ENCODE peak calls at places on chromosomes 2 and 18, in nine cellular contexts. L, X, W, Q, F, Z, I, V and O are unnamed samples.
A peak's percentile ranks its signal among the peaks of the same experiment; 100 is the strongest.

GRCh38 chr18:54241483-54241882 is 17.0 kb upstream of the MBD2 start:
- DNase-seq in Q (no peak), W (no peak), I (no peak), X (no peak), F (no peak), Z (no peak), V (no peak), L (no peak), O (peak; percentile 20)

GRCh38 chr18:13447621-13448020 is 229.1 kb downstream of the LDLRAD4 start:
- DNase-seq in L (no peak), V (no peak), X (no peak), F (peak; percentile 55), I (no peak), Z (no peak), W (no peak), Q (no peak), O (no peak)

GRCh38 chr2:201879986-201880385 is 73.6 kb downstream of the CDK15 start:
- DNase-seq in X (no peak), I (no peak), Q (no peak), L (no peak), W (no peak), F (no peak), Z (no peak), V (no peak), O (no peak)

GRCh38 chr18:63119647-63120046 is 199.9 kb downstream of the BCL2 start:
- DNase-seq in X (no peak), W (no peak), I (peak; percentile 25), Z (peak; percentile 6), F (peak; percentile 59), Q (no peak), L (peak; percentile 3), V (no peak), O (no peak)

GRCh38 chr2:14182227-14182946 is 450.1 kb upstream of the LRATD1 start:
- DNase-seq in Z (no peak), V (no peak), L (no peak), F (peak; percentile 10), I (no peak), Q (no peak), X (no peak), W (no peak), O (no peak)

GRCh38 chr2:127630409-127631183 is 15.4 kb upstream of the GPR17 start:
- DNase-seq in I (no peak), Z (no peak), Q (peak; percentile 75), V (no peak), F (no peak), L (no peak), X (no peak), W (no peak), O (peak; percentile 62)

GRCh38 chr2:142165790-142166189 is 35.0 kb upstream of the LRP1B start:
- DNase-seq in L (no peak), I (no peak), V (no peak), Z (peak; percentile 38), Q (no peak), X (no peak), W (no peak), F (peak; percentile 30), O (no peak)

GRCh38 chr2:240926516-240927389 is 20.6 kb downstream of the CROCC2 start:
- DNase-seq in I (peak; percentile 3), X (peak; percentile 69), Z (no peak), L (no peak), V (peak; percentile 25), W (peak; percentile 8), Q (peak; percentile 65), F (peak; percentile 69), O (peak; percentile 81)

GRCh38 chr2:159090514-159091201 is 122.2 kb downstream of the TANC1 start:
- DNase-seq in V (no peak), L (no peak), I (no peak), X (no peak), F (no peak), Z (no peak), Q (no peak), W (no peak), O (no peak)

GRCh38 chr2:96934831-96935545 is 51.4 kb downstream of the FAM178B start:
- DNase-seq in L (no peak), I (no peak), W (no peak), V (no peak), F (no peak), X (no peak), Z (no peak), Q (no peak), O (no peak)

GRCh38 chr2:223235986-223236385 is 184.0 kb downstream of the KCNE4 start:
- DNase-seq in Z (no peak), X (no peak), W (no peak), L (no peak), Q (no peak), V (no peak), I (no peak), F (no peak), O (no peak)

GRCh38 chr2:163662141-163662780 is 73.5 kb downstream of the FIGN start:
- DNase-seq in L (no peak), V (no peak), X (no peak), I (no peak), F (no peak), Q (no peak), Z (no peak), W (no peak), O (no peak)

GRCh38 chr2:97755491-97755890 is 42.1 kb downstream of the ZAP70 start:
- DNase-seq in F (no peak), Q (no peak), L (no peak), Z (no peak), V (no peak), X (no peak), I (no peak), W (no peak), O (no peak)

GRCh38 chr2:133146893-133147292 is 421.4 kb downstream of the NCKAP5 start:
- DNase-seq in I (no peak), F (no peak), W (no peak), V (no peak), X (no peak), Q (no peak), L (no peak), Z (no peak), O (no peak)

GRCh38 chr2:214286011-214286410 is 124.8 kb upstream of the VWC2L start:
- DNase-seq in Z (no peak), X (no peak), Q (no peak), I (no peak), F (no peak), V (no peak), L (no peak), W (no peak), O (no peak)

GRCh38 chr2:20611077-20611843 is 39.6 kb downstream of the HS1BP3 start:
- DNase-seq in L (no peak), I (peak; percentile 73), V (peak; percentile 71), X (peak; percentile 87), W (peak; percentile 58), F (no peak), Z (peak; percentile 100), Q (peak; percentile 95), O (peak; percentile 90)

GRCh38 chr2:20608666-20609348 is 42.1 kb downstream of the HS1BP3 start:
- DNase-seq in X (no peak), Z (no peak), L (no peak), Q (peak; percentile 71), W (no peak), I (no peak), F (no peak), V (no peak), O (peak; percentile 16)

GRCh38 chr2:20611844-20612356 is 39.0 kb downstream of the HS1BP3 start:
- DNase-seq in V (no peak), L (no peak), Z (no peak), I (no peak), W (no peak), F (no peak), X (peak; percentile 14), Q (no peak), O (no peak)

GRCh38 chr2:20609349-20609994 is 41.4 kb downstream of the HS1BP3 start:
- DNase-seq in V (no peak), W (peak; percentile 42), X (peak; percentile 69), F (no peak), Z (peak; percentile 41), Q (peak; percentile 94), L (no peak), I (no peak), O (no peak)

DNA sequence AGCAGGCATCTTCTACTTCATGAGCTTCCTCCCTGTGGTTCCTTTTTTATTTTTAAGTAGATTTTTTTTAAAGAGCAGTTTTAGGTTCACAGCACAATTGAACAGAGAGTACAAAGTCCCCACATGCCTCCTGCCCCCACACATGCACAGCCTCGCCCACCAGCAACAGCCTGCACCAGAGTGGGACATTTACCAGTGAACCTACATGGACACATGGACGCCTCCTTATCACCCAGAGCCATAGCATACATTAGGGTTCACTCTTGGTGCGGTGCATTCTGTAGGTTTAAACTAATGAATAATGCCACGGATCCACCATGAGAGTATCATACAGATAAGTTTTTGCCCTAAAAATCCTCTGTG is 40.9 kb downstream of the HS1BP3 start:
- DNase-seq in F (no peak), V (no peak), Z (peak; percentile 39), I (no peak), L (no peak), W (no peak), X (no peak), Q (no peak), O (no peak)
- TF ChIP-seq EP300 in F (no peak), V (no peak), Z (no peak), I (no peak), L (no peak), W (no peak), X (no peak), Q (no peak), O (no peak)

DNA sequence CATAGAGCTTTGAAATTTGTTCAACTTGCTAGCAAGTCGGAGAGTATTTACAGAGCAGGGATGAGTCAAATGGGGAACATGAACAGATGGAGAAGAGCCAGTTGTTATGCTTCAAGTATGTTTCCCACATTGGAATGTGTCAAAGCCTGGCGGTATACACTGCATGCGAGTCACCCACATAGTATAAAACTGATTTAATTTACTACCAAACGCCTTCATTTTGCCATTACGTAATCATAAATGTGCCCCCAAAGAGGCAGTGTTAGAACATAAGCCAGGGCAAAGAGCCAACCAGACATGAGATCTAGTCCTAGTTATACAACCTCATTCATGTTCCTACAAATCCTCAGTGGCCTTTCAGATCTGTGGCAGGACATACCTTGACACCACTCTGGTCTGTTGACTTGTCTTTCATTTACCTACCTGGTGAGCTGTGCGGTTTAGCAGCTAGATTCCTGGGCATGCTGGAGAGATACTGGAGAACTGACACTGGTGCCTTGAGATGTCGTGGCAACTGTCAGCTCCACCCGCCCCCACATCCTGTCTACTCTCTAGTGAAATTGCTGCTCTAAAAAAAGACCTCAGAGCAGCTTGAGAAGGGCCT is 21.7 kb upstream of the NRP2 start:
- DNase-seq in X (no peak), I (peak; percentile 51), Z (no peak), F (no peak), V (no peak), L (no peak), W (peak; percentile 13), Q (peak; percentile 82), O (no peak)
- H3K4me1 ChIP-seq in X (no peaks in the 10 kb centered on the region), I (peaks cover 17% of the 10 kb centered on the region), Z (no peaks in the 10 kb centered on the region), F (peaks cover 3% of the 10 kb centered on the region), V (peaks cover 4% of the 10 kb centered on the region), L (no peaks in the 10 kb centered on the region), W (peaks cover 8% of the 10 kb centered on the region), Q (peaks cover 38% of the 10 kb centered on the region), O (peaks cover 9% of the 10 kb centered on the region)

GRCh38 chr2:211864328-211864727 is 674.3 kb downstream of the ERBB4 start:
- DNase-seq in Q (no peak), X (no peak), L (no peak), Z (no peak), F (no peak), W (no peak), V (no peak), I (no peak), O (no peak)
- TF ChIP-seq EP300 in Q (no peak), X (no peak), L (no peak), Z (no peak), F (no peak), W (no peak), V (no peak), I (no peak), O (no peak)

GRCh38 chr2:182744490-182744889 is 28.4 kb downstream of the DNAJC10 start:
- DNase-seq in L (no peak), Z (no peak), F (no peak), W (no peak), V (no peak), Q (no peak), X (no peak), I (no peak), O (no peak)
- H3K4me1 ChIP-seq in L (no peaks in the 10 kb centered on the region), Z (no peaks in the 10 kb centered on the region), F (no peaks in the 10 kb centered on the region), W (no peaks in the 10 kb centered on the region), V (no peaks in the 10 kb centered on the region), Q (no peaks in the 10 kb centered on the region), X (no peaks in the 10 kb centered on the region), I (no peaks in the 10 kb centered on the region), O (no peaks in the 10 kb centered on the region)